ENCODE peak calls at places on chromosomes 2 and 18, in eight cellular contexts. C is neuronal stem cell; E is OCI-LY7; A is RWPE2; F is kidney; O is CD4-positive, alpha-beta T cell; N is OCI-M1; Z is NCI-H1694. P is an unnamed sample.
A peak's percentile ranks its signal among the peaks of the same experiment; 100 is the strongest.

GRCh38 chr2:237568121-237568660 is 1.8 kb downstream of the PRLH start:
- DNase-seq in C (no peak), E (no peak), A (no peak), F (peak; percentile 57), O (no peak), N (no peak), Z (no peak), P (no peak)

GRCh38 chr2:197134206-197134605 is 176.4 kb downstream of the ANKRD44 start:
- DNase-seq in C (no peak), E (no peak), A (no peak), F (no peak), O (no peak), N (no peak), Z (no peak), P (no peak)

GRCh38 chr18:54444309-54444914 is 86.7 kb downstream of the C18orf54 start:
- DNase-seq in C (peak; percentile 71), E (peak; percentile 40), A (no peak), F (no peak), O (no peak), N (peak; percentile 84), Z (no peak), P (peak; percentile 75)

GRCh38 chr2:119721043-119721442 is 38.7 kb upstream of the PTPN4 start:
- DNase-seq in C (no peak), E (no peak), A (no peak), F (no peak), O (no peak), N (no peak), Z (no peak), P (no peak)

GRCh38 chr2:204984421-204984925 is 439.2 kb downstream of the PARD3B start:
- DNase-seq in C (no peak), E (no peak), A (no peak), F (no peak), O (no peak), N (no peak), Z (no peak), P (peak; percentile 33)

GRCh38 chr2:239729151-239729550 is 296.0 kb downstream of the NDUFA10 start:
- DNase-seq in C (no peak), E (no peak), A (peak; percentile 34), F (peak; percentile 61), O (no peak), N (no peak), Z (no peak), P (no peak)

GRCh38 chr2:168798076-168798887 is 4.2 kb upstream of the NOSTRIN start:
- DNase-seq in C (no peak), E (no peak), A (no peak), F (no peak), O (no peak), N (peak; percentile 77), Z (no peak), P (peak; percentile 64)

GRCh38 chr2:167182403-167182802 is 294.1 kb downstream of the XIRP2 start:
- DNase-seq in C (no peak), E (no peak), A (no peak), F (no peak), O (no peak), N (no peak), Z (no peak), P (no peak)

GRCh38 chr2:205675861-205676516 is 6.3 kb upstream of the NRP2 start:
- DNase-seq in C (peak; percentile 59), E (peak; percentile 35), A (no peak), F (no peak), O (no peak), N (peak; percentile 70), Z (peak; percentile 30), P (peak; percentile 68)

GRCh38 chr2:6921321-6921922 is 4.2 kb downstream of the RNF144A start:
- DNase-seq in C (no peak), E (no peak), A (no peak), F (no peak), O (no peak), N (no peak), Z (no peak), P (no peak)

GRCh38 chr2:62884086-62884485 is 166.5 kb upstream of the OTX1 start:
- DNase-seq in C (no peak), E (no peak), A (no peak), F (no peak), O (no peak), N (no peak), Z (no peak), P (no peak)

GRCh38 chr2:62348700-62349099 is 152.8 kb downstream of the B3GNT2 start:
- DNase-seq in C (no peak), E (no peak), A (no peak), F (no peak), O (no peak), N (no peak), Z (no peak), P (no peak)

GRCh38 chr18:44229693-44230108 is 451.0 kb upstream of the SETBP1 start:
- DNase-seq in C (no peak), E (no peak), A (no peak), F (peak; percentile 76), O (no peak), N (no peak), Z (peak; percentile 11), P (no peak)

GRCh38 chr18:57915241-57915640 is 112.1 kb upstream of the ATP8B1 start:
- DNase-seq in C (no peak), E (no peak), A (no peak), F (no peak), O (no peak), N (no peak), Z (peak; percentile 81), P (no peak)

GRCh38 chr2:219125225-219125885 is 35.3 kb downstream of the NHEJ1 start:
- DNase-seq in C (no peak), E (no peak), A (no peak), F (peak; percentile 88), O (no peak), N (peak; percentile 95), Z (no peak), P (no peak)

GRCh38 chr2:161766334-161766733 is 142.1 kb downstream of the SLC4A10 start:
- DNase-seq in C (no peak), E (no peak), A (no peak), F (no peak), O (no peak), N (no peak), Z (no peak), P (no peak)

GRCh38 chr2:20484810-20485611 is 38.1 kb downstream of the RHOB start:
- DNase-seq in C (no peak), E (no peak), A (no peak), F (no peak), O (no peak), N (no peak), Z (no peak), P (no peak)

GRCh38 chr2:149472413-149472812 is 115.2 kb downstream of the MMADHC start:
- DNase-seq in C (no peak), E (no peak), A (no peak), F (no peak), O (no peak), N (no peak), Z (no peak), P (no peak)

GRCh38 chr2:127386764-127387654 is 766 bp downstream of the MAP3K2 start:
- DNase-seq in C (peak; percentile 80), E (peak; percentile 95), A (peak; percentile 83), F (peak; percentile 96), O (peak; percentile 65), N (peak; percentile 82), Z (peak; percentile 59), P (peak; percentile 92)

GRCh38 chr2:207546822-207547221 is 17.1 kb downstream of the CREB1 start:
- DNase-seq in C (no peak), E (no peak), A (no peak), F (no peak), O (no peak), N (no peak), Z (no peak), P (no peak)

GRCh38 chr2:32864337-32864736 is 82.4 kb upstream of the LTBP1 start:
- DNase-seq in C (no peak), E (no peak), A (no peak), F (no peak), O (no peak), N (no peak), Z (no peak), P (no peak)

GRCh38 chr18:44500820-44501670 is 179.6 kb upstream of the SETBP1 start:
- DNase-seq in C (no peak), E (no peak), A (no peak), F (no peak), O (no peak), N (no peak), Z (no peak), P (no peak)

GRCh38 chr2:175030380-175031271 is 25.4 kb upstream of the CHN1 start:
- DNase-seq in C (peak; percentile 15), E (peak; percentile 35), A (no peak), F (no peak), O (no peak), N (peak; percentile 50), Z (peak; percentile 8), P (peak; percentile 57)

GRCh38 chr2:173553589-173553988 is 198.9 kb downstream of the CDCA7 start:
- DNase-seq in C (no peak), E (no peak), A (no peak), F (no peak), O (no peak), N (no peak), Z (no peak), P (peak; percentile 61)

GRCh38 chr2:134677866-134678774 is 40.7 kb downstream of the TMEM163 start:
- DNase-seq in C (no peak), E (no peak), A (no peak), F (no peak), O (no peak), N (no peak), Z (no peak), P (no peak)

GRCh38 chr2:201854841-201855240 is 48.5 kb downstream of the CDK15 start:
- DNase-seq in C (no peak), E (no peak), A (no peak), F (no peak), O (no peak), N (no peak), Z (no peak), P (no peak)

GRCh38 chr2:42200534-42201227 is 31.5 kb downstream of the EML4 start:
- DNase-seq in C (no peak), E (no peak), A (no peak), F (no peak), O (no peak), N (no peak), Z (no peak), P (peak; percentile 57)

GRCh38 chr2:165610591-165611029 is 141.1 kb downstream of the CSRNP3 start:
- DNase-seq in C (no peak), E (no peak), A (no peak), F (no peak), O (no peak), N (peak; percentile 69), Z (no peak), P (peak; percentile 96)

GRCh38 chr2:46390901-46391395 is 88.4 kb upstream of the TMEM247 start:
- DNase-seq in C (no peak), E (no peak), A (no peak), F (no peak), O (no peak), N (no peak), Z (no peak), P (no peak)

GRCh38 chr2:224952942-224953657 is 89.2 kb downstream of the DOCK10 start:
- DNase-seq in C (no peak), E (peak; percentile 91), A (no peak), F (no peak), O (peak; percentile 17), N (no peak), Z (no peak), P (no peak)

GRCh38 chr2:151766421-151767153 is 32.3 kb upstream of the NEB start:
- DNase-seq in C (no peak), E (peak; percentile 58), A (no peak), F (no peak), O (no peak), N (no peak), Z (no peak), P (peak; percentile 62)

GRCh38 chr2:11647834-11648600 is 22.0 kb downstream of the NTSR2 start:
- DNase-seq in C (no peak), E (no peak), A (no peak), F (no peak), O (no peak), N (peak; percentile 2), Z (no peak), P (no peak)

GRCh38 chr2:148209598-148209997 is 188.7 kb downstream of the MBD5 start:
- DNase-seq in C (no peak), E (peak; percentile 8), A (no peak), F (no peak), O (no peak), N (peak; percentile 93), Z (no peak), P (peak; percentile 45)

GRCh38 chr2:207252979-207253640 is 87.4 kb upstream of the KLF7 start:
- DNase-seq in C (no peak), E (no peak), A (no peak), F (no peak), O (no peak), N (no peak), Z (peak; percentile 85), P (peak; percentile 9)

P was measured in A673.